ENCODE peak calls at places on chromosomes 4 and X, in eight cellular contexts. K, D, P, C, Z, V, H and Y are unnamed samples.

GRCh38 chr4:80184791-80185756 is 12.2 kb upstream of the PRDM8 start:
- DNase-seq in K (no peak), D (peak), P (peak), C (no peak), Z (no peak), V (no peak), H (no peak), Y (no peak)

GRCh38 chrX:1144293-1144692 is 68.2 kb downstream of the CRLF2 start:
- DNase-seq in K (no peak), D (no peak), P (no peak), C (no peak), Z (no peak), V (no peak), H (no peak), Y (no peak)

GRCh38 chr4:163330828-163331628 is 1.4 kb downstream of the NPY1R start:
- DNase-seq in K (no peak), D (no peak), P (no peak), C (no peak), Z (peak), V (no peak), H (no peak), Y (peak)

GRCh38 chr4:38500433-38500832 is 163.6 kb upstream of the KLF3 start:
- DNase-seq in K (no peak), D (no peak), P (no peak), C (no peak), Z (no peak), V (no peak), H (no peak), Y (no peak)

GRCh38 chr4:73856518-73856917 is 3.4 kb downstream of the PF4V1 start:
- DNase-seq in K (no peak), D (no peak), P (no peak), C (no peak), Z (peak), V (peak), H (no peak), Y (no peak)

GRCh38 chr4:70725633-70726032 is 3.9 kb downstream of the RUFY3 start:
- DNase-seq in K (no peak), D (no peak), P (no peak), C (no peak), Z (no peak), V (no peak), H (no peak), Y (no peak)

GRCh38 chrX:74383611-74384010 is 37.7 kb upstream of the SLC16A2 start:
- DNase-seq in K (no peak), D (peak), P (peak), C (no peak), Z (peak), V (peak), H (no peak), Y (peak)

GRCh38 chrX:25049347-25049746 is 33.6 kb upstream of the ARX start:
- DNase-seq in K (no peak), D (no peak), P (peak), C (no peak), Z (peak), V (peak), H (no peak), Y (no peak)

GRCh38 chr4:73137121-73137520 is 67.6 kb upstream of the COX18 start:
- DNase-seq in K (no peak), D (no peak), P (no peak), C (no peak), Z (no peak), V (no peak), H (no peak), Y (no peak)